ENCODE peak calls at places on chromosomes 5 and 9, in seven cellular contexts. One of them, this sample, is unnamed.

GRCh38 chr9:89978185-89978584 is 373.4 kb downstream of the GADD45G start:
- DNase-seq in stimulated activated naive CD4-positive, alpha-beta T cell: no peak
- DNase-seq in mucosa of gallbladder: no peak
- DNase-seq in GM13976: no peak
- DNase-seq in G401: peak; percentile 47
- DNase-seq in activated CD4-positive, CD25-positive, alpha-beta regulatory T cell: no peak
- DNase-seq in T-cell: no peak
- DNase-seq in this sample: no peak

GRCh38 chr9:124778575-124779367 is 1.8 kb downstream of the OLFML2A start:
- DNase-seq in stimulated activated naive CD4-positive, alpha-beta T cell: no peak
- DNase-seq in mucosa of gallbladder: no peak
- DNase-seq in GM13976: peak; percentile 17
- DNase-seq in G401: no peak
- DNase-seq in activated CD4-positive, CD25-positive, alpha-beta regulatory T cell: no peak
- DNase-seq in T-cell: no peak
- DNase-seq in this sample: no peak

GRCh38 chr9:70156729-70157128 is 102.0 kb upstream of the SMC5 start:
- DNase-seq in stimulated activated naive CD4-positive, alpha-beta T cell: no peak
- DNase-seq in mucosa of gallbladder: no peak
- DNase-seq in GM13976: no peak
- DNase-seq in G401: no peak
- DNase-seq in activated CD4-positive, CD25-positive, alpha-beta regulatory T cell: no peak
- DNase-seq in T-cell: no peak
- DNase-seq in this sample: no peak

GRCh38 chr9:18056269-18056992 is 417.5 kb upstream of the ADAMTSL1 start:
- DNase-seq in stimulated activated naive CD4-positive, alpha-beta T cell: no peak
- DNase-seq in mucosa of gallbladder: no peak
- DNase-seq in GM13976: no peak
- DNase-seq in G401: no peak
- DNase-seq in activated CD4-positive, CD25-positive, alpha-beta regulatory T cell: no peak
- DNase-seq in T-cell: no peak
- DNase-seq in this sample: no peak

GRCh38 chr9:129380961-129381401 is 202.9 kb upstream of the IER5L start:
- DNase-seq in stimulated activated naive CD4-positive, alpha-beta T cell: no peak
- DNase-seq in mucosa of gallbladder: no peak
- DNase-seq in GM13976: no peak
- DNase-seq in G401: no peak
- DNase-seq in activated CD4-positive, CD25-positive, alpha-beta regulatory T cell: no peak
- DNase-seq in T-cell: no peak
- DNase-seq in this sample: no peak

GRCh38 chr5:80034962-80035821 is at the start of gene THBS4:
- DNase-seq in stimulated activated naive CD4-positive, alpha-beta T cell: no peak
- DNase-seq in mucosa of gallbladder: no peak
- DNase-seq in GM13976: no peak
- DNase-seq in G401: no peak
- DNase-seq in activated CD4-positive, CD25-positive, alpha-beta regulatory T cell: no peak
- DNase-seq in T-cell: no peak
- DNase-seq in this sample: no peak

GRCh38 chr5:33994845-33995244 is 10.4 kb upstream of the SLC45A2 start:
- DNase-seq in stimulated activated naive CD4-positive, alpha-beta T cell: no peak
- DNase-seq in mucosa of gallbladder: no peak
- DNase-seq in GM13976: no peak
- DNase-seq in G401: no peak
- DNase-seq in activated CD4-positive, CD25-positive, alpha-beta regulatory T cell: no peak
- DNase-seq in T-cell: no peak
- DNase-seq in this sample: no peak

GRCh38 chr9:77648458-77649108 is 461 bp upstream of the GNA14 start:
- DNase-seq in stimulated activated naive CD4-positive, alpha-beta T cell: no peak
- DNase-seq in mucosa of gallbladder: peak; percentile 37
- DNase-seq in GM13976: no peak
- DNase-seq in G401: no peak
- DNase-seq in activated CD4-positive, CD25-positive, alpha-beta regulatory T cell: no peak
- DNase-seq in T-cell: no peak
- DNase-seq in this sample: no peak

GRCh38 chr9:23621924-23622323 is 204.1 kb downstream of the ELAVL2 start:
- DNase-seq in stimulated activated naive CD4-positive, alpha-beta T cell: no peak
- DNase-seq in mucosa of gallbladder: no peak
- DNase-seq in GM13976: no peak
- DNase-seq in G401: no peak
- DNase-seq in activated CD4-positive, CD25-positive, alpha-beta regulatory T cell: no peak
- DNase-seq in T-cell: no peak
- DNase-seq in this sample: no peak

GRCh38 chr9:21398955-21399489 is 9.9 kb upstream of the IFNA8 start:
- DNase-seq in stimulated activated naive CD4-positive, alpha-beta T cell: no peak
- DNase-seq in mucosa of gallbladder: no peak
- DNase-seq in GM13976: no peak
- DNase-seq in G401: no peak
- DNase-seq in activated CD4-positive, CD25-positive, alpha-beta regulatory T cell: no peak
- DNase-seq in T-cell: no peak
- DNase-seq in this sample: no peak

GRCh38 chr5:156513123-156513814 is 186.3 kb downstream of the SGCD start:
- DNase-seq in stimulated activated naive CD4-positive, alpha-beta T cell: no peak
- DNase-seq in mucosa of gallbladder: no peak
- DNase-seq in GM13976: no peak
- DNase-seq in G401: no peak
- DNase-seq in activated CD4-positive, CD25-positive, alpha-beta regulatory T cell: no peak
- DNase-seq in T-cell: no peak
- DNase-seq in this sample: no peak

GRCh38 chr9:129473523-129474244 is 147.2 kb downstream of the C9orf50 start:
- DNase-seq in stimulated activated naive CD4-positive, alpha-beta T cell: no peak
- DNase-seq in mucosa of gallbladder: no peak
- DNase-seq in GM13976: no peak
- DNase-seq in G401: peak; percentile 70
- DNase-seq in activated CD4-positive, CD25-positive, alpha-beta regulatory T cell: no peak
- DNase-seq in T-cell: no peak
- DNase-seq in this sample: no peak

GRCh38 chr5:31768784-31769183 is 129.9 kb downstream of the PDZD2 start:
- DNase-seq in stimulated activated naive CD4-positive, alpha-beta T cell: no peak
- DNase-seq in mucosa of gallbladder: no peak
- DNase-seq in GM13976: no peak
- DNase-seq in G401: peak; percentile 55
- DNase-seq in activated CD4-positive, CD25-positive, alpha-beta regulatory T cell: no peak
- DNase-seq in T-cell: no peak
- DNase-seq in this sample: no peak

GRCh38 chr5:74673011-74673790 is 11.8 kb upstream of the HEXB start:
- DNase-seq in stimulated activated naive CD4-positive, alpha-beta T cell: peak; percentile 15
- DNase-seq in mucosa of gallbladder: no peak
- DNase-seq in GM13976: no peak
- DNase-seq in G401: peak; percentile 94
- DNase-seq in activated CD4-positive, CD25-positive, alpha-beta regulatory T cell: no peak
- DNase-seq in T-cell: no peak
- DNase-seq in this sample: peak; percentile 11

GRCh38 chr5:149313151-149313841 is 32.0 kb upstream of the GRPEL2 start:
- DNase-seq in stimulated activated naive CD4-positive, alpha-beta T cell: no peak
- DNase-seq in mucosa of gallbladder: no peak
- DNase-seq in GM13976: no peak
- DNase-seq in G401: peak; percentile 44
- DNase-seq in activated CD4-positive, CD25-positive, alpha-beta regulatory T cell: no peak
- DNase-seq in T-cell: no peak
- DNase-seq in this sample: no peak

GRCh38 chr9:87581513-87581912 is 83.8 kb downstream of the DAPK1 start:
- DNase-seq in stimulated activated naive CD4-positive, alpha-beta T cell: no peak
- DNase-seq in mucosa of gallbladder: peak; percentile 43
- DNase-seq in GM13976: no peak
- DNase-seq in G401: no peak
- DNase-seq in activated CD4-positive, CD25-positive, alpha-beta regulatory T cell: no peak
- DNase-seq in T-cell: no peak
- DNase-seq in this sample: no peak

GRCh38 chr5:113219695-113220094 is 215.1 kb downstream of the TSSK1B start:
- DNase-seq in stimulated activated naive CD4-positive, alpha-beta T cell: no peak
- DNase-seq in mucosa of gallbladder: no peak
- DNase-seq in GM13976: no peak
- DNase-seq in G401: no peak
- DNase-seq in activated CD4-positive, CD25-positive, alpha-beta regulatory T cell: no peak
- DNase-seq in T-cell: no peak
- DNase-seq in this sample: no peak

GRCh38 chr5:150044334-150044681 is 42.0 kb downstream of the CSF1R start:
- DNase-seq in stimulated activated naive CD4-positive, alpha-beta T cell: no peak
- DNase-seq in mucosa of gallbladder: no peak
- DNase-seq in GM13976: no peak
- DNase-seq in G401: no peak
- DNase-seq in activated CD4-positive, CD25-positive, alpha-beta regulatory T cell: no peak
- DNase-seq in T-cell: no peak
- DNase-seq in this sample: no peak

GRCh38 chr5:150377964-150378694 is 20.6 kb downstream of the TCOF1 start:
- DNase-seq in stimulated activated naive CD4-positive, alpha-beta T cell: no peak
- DNase-seq in mucosa of gallbladder: no peak
- DNase-seq in GM13976: no peak
- DNase-seq in G401: no peak
- DNase-seq in activated CD4-positive, CD25-positive, alpha-beta regulatory T cell: no peak
- DNase-seq in T-cell: no peak
- DNase-seq in this sample: no peak

GRCh38 chr5:143153332-143154119 is 250.0 kb downstream of the NR3C1 start:
- DNase-seq in stimulated activated naive CD4-positive, alpha-beta T cell: no peak
- DNase-seq in mucosa of gallbladder: peak; percentile 71
- DNase-seq in GM13976: no peak
- DNase-seq in G401: peak; percentile 47
- DNase-seq in activated CD4-positive, CD25-positive, alpha-beta regulatory T cell: no peak
- DNase-seq in T-cell: no peak
- DNase-seq in this sample: no peak

GRCh38 chr9:135082536-135082935 is 4.9 kb upstream of the OLFM1 start:
- DNase-seq in stimulated activated naive CD4-positive, alpha-beta T cell: no peak
- DNase-seq in mucosa of gallbladder: no peak
- DNase-seq in GM13976: no peak
- DNase-seq in G401: no peak
- DNase-seq in activated CD4-positive, CD25-positive, alpha-beta regulatory T cell: no peak
- DNase-seq in T-cell: no peak
- DNase-seq in this sample: no peak

GRCh38 chr5:9348296-9348996 is 197.4 kb downstream of the SEMA5A start:
- DNase-seq in stimulated activated naive CD4-positive, alpha-beta T cell: no peak
- DNase-seq in mucosa of gallbladder: no peak
- DNase-seq in GM13976: no peak
- DNase-seq in G401: no peak
- DNase-seq in activated CD4-positive, CD25-positive, alpha-beta regulatory T cell: no peak
- DNase-seq in T-cell: no peak
- DNase-seq in this sample: no peak

GRCh38 chr5:39760385-39761198 is 335.8 kb upstream of the DAB2 start:
- DNase-seq in stimulated activated naive CD4-positive, alpha-beta T cell: no peak
- DNase-seq in mucosa of gallbladder: no peak
- DNase-seq in GM13976: no peak
- DNase-seq in G401: no peak
- DNase-seq in activated CD4-positive, CD25-positive, alpha-beta regulatory T cell: no peak
- DNase-seq in T-cell: no peak
- DNase-seq in this sample: no peak

GRCh38 chr9:123335227-123335985 is 20.6 kb upstream of the CRB2 start:
- DNase-seq in stimulated activated naive CD4-positive, alpha-beta T cell: no peak
- DNase-seq in mucosa of gallbladder: peak; percentile 57
- DNase-seq in GM13976: no peak
- DNase-seq in G401: no peak
- DNase-seq in activated CD4-positive, CD25-positive, alpha-beta regulatory T cell: no peak
- DNase-seq in T-cell: no peak
- DNase-seq in this sample: no peak

GRCh38 chr5:38913714-38914113 is 67.9 kb downstream of the OSMR start:
- DNase-seq in stimulated activated naive CD4-positive, alpha-beta T cell: no peak
- DNase-seq in mucosa of gallbladder: no peak
- DNase-seq in GM13976: no peak
- DNase-seq in G401: no peak
- DNase-seq in activated CD4-positive, CD25-positive, alpha-beta regulatory T cell: no peak
- DNase-seq in T-cell: no peak
- DNase-seq in this sample: no peak

GRCh38 chr9:107906074-107906473 is 416.5 kb upstream of the KLF4 start:
- DNase-seq in stimulated activated naive CD4-positive, alpha-beta T cell: no peak
- DNase-seq in mucosa of gallbladder: no peak
- DNase-seq in GM13976: no peak
- DNase-seq in G401: no peak
- DNase-seq in activated CD4-positive, CD25-positive, alpha-beta regulatory T cell: no peak
- DNase-seq in T-cell: no peak
- DNase-seq in this sample: no peak

GRCh38 chr9:82912639-82913038 is 150.3 kb downstream of the RASEF start:
- DNase-seq in stimulated activated naive CD4-positive, alpha-beta T cell: no peak
- DNase-seq in mucosa of gallbladder: no peak
- DNase-seq in GM13976: no peak
- DNase-seq in G401: no peak
- DNase-seq in activated CD4-positive, CD25-positive, alpha-beta regulatory T cell: no peak
- DNase-seq in T-cell: no peak
- DNase-seq in this sample: no peak

This sample was measured in GM12865.